ENCODE peak calls at places on chromosome 12, in six cellular contexts. Y, C, V, T, O and P are unnamed samples.

GRCh38 chr12:61854902-61855301 is 405.3 kb upstream of the USP15 start:
- DNase-seq in C (no peak), O (no peak), V (no peak), T (no peak), Y (no peak), P (no peak)

GRCh38 chr12:6699989-6700645 is 498 bp downstream of the PIANP start:
- DNase-seq in V (no peak), O (no peak), T (no peak), C (no peak), Y (peak), P (no peak)

GRCh38 chr12:53736602-53737493 is 9.6 kb upstream of the CALCOCO1 start:
- DNase-seq in Y (no peak), V (peak), C (no peak), O (no peak), T (no peak), P (no peak)

GRCh38 chr12:132449565-132450390 is 40.2 kb upstream of the FBRSL1 start:
- DNase-seq in V (no peak), C (no peak), Y (peak), T (no peak), O (no peak), P (no peak)

GRCh38 chr12:107393043-107393725 is 292.4 kb upstream of the PWP1 start:
- DNase-seq in V (no peak), Y (no peak), O (no peak), C (no peak), T (no peak), P (no peak)

GRCh38 chr12:24960222-24960855 is 11.4 kb upstream of the BCAT1 start:
- DNase-seq in C (no peak), Y (no peak), T (peak), V (no peak), O (peak), P (no peak)

GRCh38 chr12:3655331-3655900 is 97.5 kb downstream of the CRACR2A start:
- DNase-seq in C (no peak), V (peak), T (no peak), O (no peak), Y (peak), P (no peak)

GRCh38 chr12:53195516-53196420 is 11.3 kb downstream of the ITGB7 start:
- DNase-seq in O (no peak), C (no peak), V (no peak), Y (no peak), T (no peak), P (no peak)